ENCODE peak calls at places on chromosome 11, in six cellular contexts. K is fibroblast of lung, V is neural progenitor cell, T is PC-3, A is MM.1S, L is mammary epithelial cell. G is an unnamed sample.

GRCh38 chr11:35802672-35803071 is 140.1 kb downstream of the TRIM44 start:
- DNase-seq in L (no peak), A (no peak), V (no peak), T (no peak), K (no peak), G (no peak)

GRCh38 chr11:68775951-68776388 is 24.6 kb upstream of the TESMIN start:
- DNase-seq in L (peak; percentile 80), K (no peak), T (peak; percentile 25), V (no peak), A (no peak), G (no peak)

GRCh38 chr11:65204646-65205601 is 23.2 kb downstream of the CAPN1 start:
- DNase-seq in V (peak; percentile 91), K (peak; percentile 15), L (no peak), A (no peak), T (peak; percentile 59), G (no peak)

GRCh38 chr11:104564921-104565580 is 333.2 kb downstream of the CASP12 start:
- DNase-seq in A (no peak), V (no peak), K (no peak), L (no peak), T (no peak), G (no peak)

GRCh38 chr11:84480151-84480550 is 1147.0 kb downstream of the DLG2 start:
- DNase-seq in A (no peak), T (no peak), K (no peak), L (no peak), V (peak; percentile 64), G (no peak)

GRCh38 chr11:68282141-68282860 is 10.5 kb upstream of the C11orf24 start:
- DNase-seq in V (no peak), T (no peak), A (peak; percentile 76), L (peak; percentile 83), K (no peak), G (peak; percentile 53)

GRCh38 chr11:119671561-119672015 is 57.4 kb downstream of the NECTIN1 start:
- DNase-seq in A (no peak), T (no peak), V (peak; percentile 24), L (no peak), K (peak; percentile 33), G (no peak)

GRCh38 chr11:102831709-102832492 is 11.5 kb downstream of the MMP3 start:
- DNase-seq in T (no peak), A (peak; percentile 48), K (no peak), V (no peak), L (no peak), G (no peak)

GRCh38 chr11:122040476-122040875 is 75.5 kb downstream of the BLID start:
- DNase-seq in A (no peak), K (peak; percentile 37), T (peak; percentile 34), L (peak; percentile 19), V (no peak), G (no peak)

GRCh38 chr11:57896641-57897145 is 127.0 kb upstream of the OR9Q1 start:
- DNase-seq in A (no peak), V (no peak), L (no peak), K (no peak), T (no peak), G (no peak)

GRCh38 chr11:106137061-106137460 is 59.6 kb downstream of the AASDHPPT start:
- DNase-seq in V (no peak), T (peak; percentile 66), L (no peak), A (no peak), K (peak; percentile 41), G (no peak)

GRCh38 chr11:96082002-96082899 is 158.3 kb upstream of the MTMR2 start:
- DNase-seq in T (no peak), L (no peak), V (no peak), A (no peak), K (no peak), G (no peak)

GRCh38 chr11:76788661-76789442 is 5.7 kb downstream of the TSKU start:
- DNase-seq in T (peak; percentile 99), L (peak; percentile 98), V (no peak), A (no peak), K (no peak), G (peak; percentile 98)

GRCh38 chr11:15108592-15109130 is 6.1 kb upstream of the INSC start:
- DNase-seq in V (no peak), T (no peak), A (no peak), L (no peak), K (no peak), G (no peak)

GRCh38 chr11:10379871-10380568 is 75.0 kb upstream of the AMPD3 start:
- DNase-seq in L (peak; percentile 52), V (no peak), A (no peak), K (peak; percentile 60), T (peak; percentile 67), G (no peak)

GRCh38 chr11:58525037-58525614 is 17.2 kb upstream of the OR5B21 start:
- DNase-seq in A (peak; percentile 56), V (no peak), L (no peak), T (no peak), K (no peak), G (no peak)

GRCh38 chr11:102177974-102178631 is 67.9 kb downstream of the YAP1 start:
- DNase-seq in V (no peak), K (peak; percentile 92), A (no peak), L (peak; percentile 96), T (peak; percentile 99), G (peak; percentile 50)

GRCh38 chr11:75733346-75734107 is 15.9 kb downstream of the MOGAT2 start:
- DNase-seq in L (peak; percentile 25), A (no peak), T (peak; percentile 31), V (peak; percentile 39), K (peak; percentile 70), G (no peak)

GRCh38 chr11:27215471-27216267 is 147.3 kb downstream of the CCDC34 start:
- DNase-seq in T (no peak), V (no peak), A (no peak), L (no peak), K (peak; percentile 72), G (no peak)

GRCh38 chr11:68048681-68049508 is 10.1 kb downstream of the TCIRG1 start:
- DNase-seq in A (no peak), V (no peak), L (no peak), K (no peak), T (no peak), G (no peak)

GRCh38 chr11:66291303-66291705 is 390 bp upstream of the TMEM151A start:
- DNase-seq in A (no peak), K (no peak), T (no peak), L (no peak), V (no peak), G (no peak)

GRCh38 chr11:73636249-73636648 is 10.1 kb upstream of the PLEKHB1 start:
- DNase-seq in K (no peak), V (no peak), L (no peak), T (no peak), A (no peak), G (no peak)

GRCh38 chr11:46537851-46538295 is 56.0 kb downstream of the AMBRA1 start:
- DNase-seq in L (peak; percentile 76), K (peak; percentile 63), A (peak; percentile 72), T (peak; percentile 80), V (peak; percentile 90), G (no peak)
- H3K79me2 ChIP-seq in L (peaks cover 66% of the 10 kb centered on the region), K (peaks cover 14% of the 10 kb centered on the region), A (peaks cover 51% of the 10 kb centered on the region), T (peaks cover 45% of the 10 kb centered on the region), V (peaks cover 73% of the 10 kb centered on the region), G (peaks cover 46% of the 10 kb centered on the region)

DNA sequence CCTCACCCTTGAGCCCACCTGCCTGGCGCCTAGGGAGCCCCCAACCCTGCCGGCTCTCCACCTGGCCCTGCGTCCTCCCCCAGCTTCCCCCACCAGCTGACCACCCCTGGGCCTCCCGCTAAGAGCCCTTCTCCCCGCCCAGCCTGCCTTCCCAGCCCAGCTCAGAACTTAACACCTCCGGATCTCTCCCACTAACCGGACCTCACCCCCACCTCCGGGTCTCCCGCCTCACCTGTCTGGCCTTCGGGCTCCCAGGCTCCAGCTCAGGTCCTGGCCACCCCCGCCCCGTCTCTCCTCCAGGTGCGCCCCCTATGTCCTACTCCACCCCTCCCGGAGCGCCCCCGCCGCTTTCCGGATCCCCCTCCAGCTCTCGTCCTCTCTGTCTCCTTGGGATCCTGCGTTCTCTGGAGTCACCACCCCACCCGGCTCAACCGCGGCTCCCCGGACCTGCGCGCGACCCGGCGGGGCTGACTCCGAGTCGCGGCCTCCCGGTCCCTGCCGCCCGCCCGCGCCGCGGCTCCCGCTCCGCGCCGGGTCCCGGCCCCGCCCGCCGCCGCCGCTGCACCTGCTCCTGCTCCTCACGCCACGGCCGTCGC is at the start of gene KCNJ11:
- DNase-seq in T (no peak), V (peak; percentile 36), L (no peak), K (no peak), A (no peak), G (no peak)
- TF ChIP-seq CTCF in T (peak; percentile 13), V (no peak), L (no peak), K (no peak), A (no peak), G (no peak)

GRCh38 chr11:1909524-1909923 is 10.0 kb upstream of the TNNT3 start:
- DNase-seq in T (no peak), L (no peak), K (no peak), V (no peak), A (no peak), G (no peak)

GRCh38 chr11:1908579-1908978 is 10.9 kb upstream of the TNNT3 start:
- DNase-seq in T (no peak), L (no peak), K (no peak), V (no peak), A (no peak), G (no peak)

GRCh38 chr11:1906146-1906545 is 13.4 kb upstream of the TNNT3 start:
- DNase-seq in L (no peak), A (no peak), T (no peak), K (no peak), V (no peak), G (no peak)

GRCh38 chr11:1906623-1907423 is 12.7 kb upstream of the TNNT3 start:
- DNase-seq in K (no peak), V (no peak), A (no peak), T (no peak), L (no peak), G (no peak)

DNA sequence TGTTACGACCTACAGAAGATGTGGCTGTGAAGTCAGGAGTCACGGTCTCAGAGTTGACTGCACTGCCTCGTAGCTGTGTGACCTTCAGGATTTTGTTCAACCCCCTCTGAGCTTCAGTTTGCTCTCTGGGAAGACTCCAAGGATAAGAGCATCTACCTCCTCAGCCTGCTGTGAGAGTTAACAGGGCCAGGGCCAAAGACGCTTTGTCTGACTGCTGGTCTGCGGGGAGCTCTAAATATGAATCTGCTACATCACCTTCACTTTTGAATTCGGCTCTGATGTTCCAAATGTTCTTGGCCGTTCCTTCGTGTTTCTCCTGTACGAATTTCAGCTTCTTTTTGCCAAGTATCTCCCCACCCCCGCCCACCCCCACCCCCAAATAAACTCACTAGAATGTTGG is 11.5 kb upstream of the TNNT3 start:
- DNase-seq in T (no peak), L (no peak), V (no peak), K (no peak), A (no peak), G (no peak)
- TF ChIP-seq EZH2 in T (no peak), L (no peak), V (no peak), K (no peak), A (no peak), G (no peak)

DNA sequence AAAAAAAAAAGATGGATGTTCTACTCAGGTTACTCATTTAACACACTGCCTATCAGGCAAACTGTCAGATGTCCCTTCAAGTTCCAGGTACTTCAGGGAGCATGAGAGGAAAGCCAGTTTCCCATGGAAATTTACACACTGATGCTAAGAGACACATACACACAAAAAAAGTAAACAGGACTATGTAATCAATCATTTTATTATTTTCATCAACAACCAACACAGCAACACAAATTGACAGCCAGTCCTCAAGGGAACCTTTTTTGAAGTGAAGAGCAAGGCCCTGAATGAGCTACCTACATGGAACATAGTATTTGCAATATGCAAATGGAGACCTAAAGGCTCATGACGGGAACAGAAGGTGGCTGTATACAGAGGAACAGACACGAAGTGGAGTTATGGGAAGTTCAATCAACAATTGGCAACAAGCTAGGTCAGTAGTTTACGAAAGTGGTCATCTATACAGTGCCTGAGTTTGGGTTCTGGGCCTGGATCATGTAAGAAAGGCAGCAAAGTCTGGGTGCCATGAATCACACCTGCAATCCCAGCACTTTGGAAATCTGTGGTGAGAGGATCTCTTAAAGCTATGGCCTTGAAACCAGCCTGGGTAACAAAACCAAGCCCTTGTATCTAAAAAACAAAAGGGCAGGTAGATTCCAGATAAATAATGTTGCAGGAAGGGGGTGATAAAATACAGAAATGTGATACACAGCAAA is 12.6 kb upstream of the WDR74 start:
- DNase-seq in T (peak; percentile 35), K (no peak), V (no peak), L (no peak), A (no peak), G (no peak)
- H3K79me2 ChIP-seq in T (peaks cover 49% of the 10 kb centered on the region), K (peaks cover 34% of the 10 kb centered on the region), V (peaks cover 51% of the 10 kb centered on the region), L (peaks cover 38% of the 10 kb centered on the region), A (peaks cover 41% of the 10 kb centered on the region), G (peaks cover 33% of the 10 kb centered on the region)